ENCODE peak calls at places on chromosomes 13 and 19, in ten cellular contexts. D is mesendoderm; T is esophagus squamous epithelium; X is IMR-90; N is K562; E is breast epithelium; I is effector memory CD4-positive, alpha-beta T cell; B is CD4-positive, alpha-beta memory T cell; L is tibial artery; W is uterus. G is an unnamed sample.

GRCh38 chr19:47697863-47698609 is 15.2 kb upstream of the EHD2 start:
- DNase-seq in B (peak; percentile 54), L (peak; percentile 70), T (no peak), D (peak; percentile 97), X (peak; percentile 76), I (peak; percentile 17), E (peak; percentile 60), W (peak; percentile 86), N (peak; percentile 86), G (peak; percentile 76)

GRCh38 chr13:86567119-86567518 is 767.9 kb upstream of the SLITRK6 start:
- DNase-seq in T (no peak), N (no peak), W (no peak), L (no peak), E (no peak), X (no peak), I (no peak), D (peak; percentile 16), B (no peak), G (no peak)

GRCh38 chr19:29841209-29841558 is 29.4 kb downstream of the CCNE1 start:
- DNase-seq in T (no peak), B (no peak), D (peak; percentile 46), L (no peak), X (no peak), E (no peak), N (no peak), I (no peak), W (no peak), G (no peak)

GRCh38 chr19:29422047-29422446 is 103.7 kb upstream of the VSTM2B start:
- DNase-seq in L (no peak), T (no peak), X (no peak), B (no peak), I (no peak), D (no peak), W (no peak), E (no peak), N (no peak), G (no peak)

GRCh38 chr13:69556540-69557196 is 551.0 kb upstream of the ATXN8OS start:
- DNase-seq in T (no peak), W (no peak), D (peak; percentile 11), L (no peak), N (no peak), I (no peak), B (no peak), X (no peak), E (no peak), G (no peak)

GRCh38 chr13:51804295-51805172 is 571 bp upstream of the DHRS12 start:
- DNase-seq in W (no peak), E (peak; percentile 50), X (no peak), N (no peak), D (no peak), T (no peak), L (peak; percentile 40), I (peak; percentile 33), B (peak; percentile 74), G (no peak)

GRCh38 chr19:58054792-58055482 is 4.1 kb upstream of the ZNF135 start:
- DNase-seq in L (no peak), N (no peak), T (no peak), B (no peak), I (no peak), X (peak; percentile 2), E (peak; percentile 36), D (peak; percentile 68), W (peak; percentile 31), G (peak; percentile 91)

GRCh38 chr13:96958286-96958891 is 35.9 kb downstream of the OXGR1 start:
- DNase-seq in I (no peak), E (no peak), T (no peak), B (no peak), W (no peak), D (peak; percentile 50), X (peak; percentile 13), N (peak; percentile 10), L (no peak), G (no peak)

GRCh38 chr19:7099597-7099921 is 30.1 kb downstream of the ZNF557 start:
- DNase-seq in D (no peak), X (no peak), N (no peak), T (no peak), W (no peak), L (no peak), E (no peak), I (peak; percentile 39), B (no peak), G (no peak)

GRCh38 chr13:26062853-26063444 is 11.1 kb upstream of the SHISA2 start:
- DNase-seq in L (no peak), D (peak; percentile 54), E (peak; percentile 23), B (peak; percentile 55), N (no peak), T (no peak), X (peak; percentile 33), I (no peak), W (no peak), G (peak; percentile 67)

GRCh38 chr19:34639491-34640085 is 37.4 kb downstream of the SCGB2B2 start:
- DNase-seq in T (no peak), D (peak; percentile 77), W (no peak), X (peak; percentile 72), N (peak; percentile 59), B (peak; percentile 52), E (no peak), L (no peak), I (peak; percentile 34), G (peak; percentile 48)

GRCh38 chr19:40392123-40392522 is 2.1 kb upstream of the HIPK4 start:
- DNase-seq in L (no peak), X (no peak), T (no peak), I (no peak), D (no peak), B (no peak), W (no peak), N (peak; percentile 47), E (no peak), G (no peak)

GRCh38 chr13:47426126-47426849 is 529.4 kb upstream of the HTR2A start:
- DNase-seq in D (no peak), X (peak; percentile 86), N (no peak), E (peak; percentile 77), B (no peak), L (peak; percentile 67), W (no peak), T (no peak), I (no peak), G (no peak)

GRCh38 chr19:48965806-48966540 is 864 bp downstream of the FTL start:
- DNase-seq in E (peak; percentile 90), N (peak; percentile 58), I (peak; percentile 74), W (peak; percentile 87), B (peak; percentile 95), D (peak; percentile 91), L (peak; percentile 92), T (peak; percentile 57), X (peak; percentile 76), G (peak; percentile 88)
- H3K27ac ChIP-seq in E (peak overlapping the region; percentile 93), N (peak overlapping the region; percentile 82), I (peak overlapping the region; percentile 73), W (peak overlapping the region; percentile 99), B (peak overlapping the region; percentile 64), D (peak overlapping the region; percentile 32), L (peak overlapping the region; percentile 97), T (peak overlapping the region; percentile 94), X (peak overlapping the region; percentile 77), G (peak overlapping the region; percentile 59)

GRCh38 chr13:102816633-102817032 is 17.7 kb downstream of the BIVM start:
- DNase-seq in B (no peak), L (no peak), W (no peak), D (no peak), N (no peak), T (no peak), I (no peak), X (no peak), E (no peak), G (no peak)

GRCh38 chr13:102815788-102816187 is 16.9 kb downstream of the BIVM start:
- DNase-seq in I (no peak), L (no peak), E (no peak), X (no peak), T (no peak), W (no peak), D (no peak), N (no peak), B (no peak), G (no peak)

GRCh38 chr13:102814025-102814607 is 15.2 kb downstream of the BIVM start:
- DNase-seq in N (no peak), E (no peak), W (no peak), I (no peak), X (no peak), B (no peak), T (no peak), L (no peak), D (no peak), G (no peak)

GRCh38 chr13:102814793-102815192 is 15.9 kb downstream of the BIVM start:
- DNase-seq in N (no peak), L (no peak), E (no peak), W (no peak), I (no peak), D (no peak), B (no peak), X (no peak), T (no peak), G (no peak)

GRCh38 chr13:102812616-102813287 is 13.8 kb downstream of the BIVM start:
- DNase-seq in E (no peak), B (no peak), N (peak; percentile 5), W (no peak), X (peak; percentile 15), I (no peak), L (no peak), D (peak; percentile 29), T (no peak), G (no peak)
- H3K27ac ChIP-seq in E (no peak overlapping the region), B (no peak overlapping the region), N (no peak overlapping the region), W (no peak overlapping the region), X (no peak overlapping the region), I (no peak overlapping the region), L (no peak overlapping the region), D (no peak overlapping the region), T (no peak overlapping the region), G (no peak overlapping the region)

GRCh38 chr13:109162248-109163051 is 533.0 kb downstream of the MYO16 start:
- DNase-seq in X (no peak), W (no peak), D (no peak), I (no peak), N (no peak), L (no peak), B (no peak), T (no peak), E (no peak), G (no peak)

GRCh38 chr13:109160887-109161669 is 531.7 kb downstream of the MYO16 start:
- DNase-seq in E (no peak), D (peak; percentile 70), T (no peak), B (no peak), I (no peak), X (no peak), N (no peak), W (no peak), L (no peak), G (no peak)

GRCh38 chr13:109158383-109158782 is 529.0 kb downstream of the MYO16 start:
- DNase-seq in W (no peak), E (no peak), X (no peak), N (no peak), B (no peak), I (no peak), D (peak; percentile 14), L (no peak), T (no peak), G (no peak)

GRCh38 chr13:109159650-109160309 is 530.4 kb downstream of the MYO16 start:
- DNase-seq in L (no peak), T (no peak), W (no peak), B (no peak), N (no peak), D (no peak), X (no peak), I (no peak), E (no peak), G (no peak)

GRCh38 chr13:109160357-109160756 is 530.9 kb downstream of the MYO16 start:
- DNase-seq in I (no peak), E (no peak), L (no peak), X (no peak), B (no peak), D (no peak), T (no peak), N (no peak), W (no peak), G (no peak)
- H3K27ac ChIP-seq in I (no peak overlapping the region), E (no peak overlapping the region), L (no peak overlapping the region), X (no peak overlapping the region), B (no peak overlapping the region), D (no peak overlapping the region), T (peak overlapping the region; percentile 13), N (no peak overlapping the region), W (no peak overlapping the region), G (no peak overlapping the region)

GRCh38 chr19:10812902-10813404 is 23.1 kb downstream of the TMED1 start:
- DNase-seq in L (peak; percentile 63), T (no peak), N (peak; percentile 80), X (peak; percentile 97), W (peak; percentile 66), E (no peak), D (peak; percentile 31), B (no peak), I (no peak), G (no peak)
- H3K27ac ChIP-seq in L (peak overlapping the region; percentile 20), T (peak overlapping the region; percentile 46), N (peak overlapping the region; percentile 82), X (peak overlapping the region; percentile 98), W (peak overlapping the region; percentile 64), E (peak overlapping the region; percentile 67), D (no peak overlapping the region), B (no peak overlapping the region), I (no peak overlapping the region), G (no peak overlapping the region)